ENCODE peak calls at places on chromosomes 2 and 18, in four cellular contexts. Q, S, K and B are unnamed samples.

GRCh38 chr2:145638675-145639074 is 1118.8 kb upstream of the ZEB2 start:
- DNase-seq in S (no peak), Q (no peak), K (no peak), B (no peak)

GRCh38 chr18:79949571-79950439 is 1.6 kb downstream of the SLC66A2 start:
- DNase-seq in K (no peak), Q (no peak), S (peak; percentile 15), B (no peak)

GRCh38 chr2:134177351-134177931 is 76.4 kb upstream of the MGAT5 start:
- DNase-seq in Q (no peak), K (no peak), S (no peak), B (peak; percentile 60)

GRCh38 chr2:174939046-174939445 is 66.1 kb downstream of the CHN1 start:
- DNase-seq in K (no peak), S (no peak), Q (no peak), B (peak; percentile 27)

GRCh38 chr18:1292167-1292566 is 387.5 kb downstream of the ADCYAP1 start:
- DNase-seq in S (no peak), K (no peak), Q (no peak), B (no peak)

GRCh38 chr2:1683297-1683696 is 61.0 kb downstream of the PXDN start:
- DNase-seq in S (no peak), Q (no peak), K (no peak), B (no peak)

GRCh38 chr2:240703417-240704341 is 12.0 kb downstream of the AQP12A start:
- DNase-seq in Q (no peak), S (no peak), K (peak; percentile 58), B (no peak)

GRCh38 chr18:27825735-27826477 is 351.0 kb downstream of the CDH2 start:
- DNase-seq in Q (no peak), S (no peak), K (no peak), B (no peak)

GRCh38 chr2:46188041-46188715 is 109.0 kb upstream of the EPAS1 start:
- DNase-seq in K (no peak), S (no peak), Q (no peak), B (no peak)

GRCh38 chr2:168758970-168759820 is 43.2 kb upstream of the NOSTRIN start:
- DNase-seq in K (no peak), S (no peak), Q (no peak), B (peak; percentile 38)

GRCh38 chr2:9533663-9534062 is 22.0 kb downstream of the ADAM17 start:
- DNase-seq in S (no peak), K (no peak), Q (no peak), B (no peak)

GRCh38 chr2:143681006-143681405 is 551.8 kb downstream of the ARHGAP15 start:
- DNase-seq in S (no peak), K (no peak), Q (no peak), B (no peak)

GRCh38 chr18:79299711-79300110 is 96.0 kb upstream of the NFATC1 start:
- DNase-seq in K (no peak), S (no peak), Q (no peak), B (no peak)

GRCh38 chr18:55856191-55856590 is 268.2 kb upstream of the TCF4 start:
- DNase-seq in Q (no peak), S (no peak), K (no peak), B (peak; percentile 63)

GRCh38 chr2:85999131-85999831 is 106.4 kb downstream of the POLR1A start:
- DNase-seq in S (no peak), Q (no peak), K (no peak), B (no peak)

GRCh38 chr2:102094917-102095316 is 47.6 kb upstream of the IL1R1 start:
- DNase-seq in S (no peak), Q (peak; percentile 10), K (no peak), B (peak; percentile 59)

GRCh38 chr2:106269591-106270291 is 75.6 kb upstream of the UXS1 start:
- DNase-seq in Q (no peak), K (peak; percentile 95), S (no peak), B (no peak)

GRCh38 chr2:239773377-239774141 is 251.6 kb downstream of the NDUFA10 start:
- DNase-seq in K (no peak), S (no peak), Q (no peak), B (no peak)

GRCh38 chr2:55408098-55408882 is 11.4 kb downstream of the CCDC88A start:
- DNase-seq in K (no peak), Q (no peak), S (no peak), B (no peak)

GRCh38 chr18:23453657-23454011 is 547 bp downstream of the RIOK3 start:
- DNase-seq in K (no peak), Q (no peak), S (no peak), B (peak; percentile 78)

GRCh38 chr2:160505236-160505635 is 11.6 kb upstream of the RBMS1 start:
- DNase-seq in S (no peak), K (no peak), Q (no peak), B (no peak)

GRCh38 chr2:30417253-30417652 is 29.8 kb upstream of the LCLAT1 start:
- DNase-seq in S (no peak), K (no peak), Q (no peak), B (no peak)

GRCh38 chr2:48874282-48874681 is 118.8 kb upstream of the LHCGR start:
- DNase-seq in S (no peak), Q (no peak), K (no peak), B (no peak)

GRCh38 chr2:57701391-57701791 is 345.2 kb upstream of the VRK2 start:
- DNase-seq in S (no peak), K (no peak), Q (no peak), B (no peak)

GRCh38 chr2:56232912-56233311 is 49.1 kb downstream of the CCDC85A start:
- DNase-seq in S (no peak), Q (no peak), K (no peak), B (no peak)

GRCh38 chr2:102141915-102142828 is at the start of gene IL1R1:
- DNase-seq in K (peak; percentile 93), S (no peak), Q (no peak), B (peak; percentile 67)

GRCh38 chr2:62706721-62707516 is 1.4 kb downstream of the EHBP1 start:
- DNase-seq in K (no peak), Q (no peak), S (no peak), B (no peak)

GRCh38 chr18:31512203-31512764 is 14.3 kb downstream of the DSG2 start:
- DNase-seq in Q (no peak), K (no peak), S (no peak), B (peak; percentile 79)

GRCh38 chr18:74631242-74632087 is 33.8 kb downstream of the ZNF407 start:
- DNase-seq in Q (no peak), S (no peak), K (no peak), B (no peak)

GRCh38 chr2:42901076-42901645 is 108.8 kb upstream of the HAAO start:
- DNase-seq in Q (no peak), S (no peak), K (no peak), B (no peak)

GRCh38 chr2:61911510-61911909 is 6.0 kb downstream of the COMMD1 start:
- DNase-seq in K (no peak), S (no peak), Q (no peak), B (no peak)

GRCh38 chr2:111166115-111166514 is 45.4 kb downstream of the BCL2L11 start:
- DNase-seq in S (no peak), Q (no peak), K (no peak), B (no peak)

GRCh38 chr18:42131044-42131939 is 176.3 kb downstream of the PIK3C3 start:
- DNase-seq in K (no peak), Q (no peak), S (no peak), B (no peak)

GRCh38 chr2:71695235-71696120 is 242.1 kb downstream of the DYSF start:
- DNase-seq in K (peak; percentile 21), Q (no peak), S (no peak), B (no peak)

GRCh38 chr2:216774180-216774579 is 78.8 kb upstream of the IGFBP5 start:
- DNase-seq in S (no peak), K (no peak), Q (no peak), B (no peak)

GRCh38 chr2:216776076-216776726 is 80.9 kb upstream of the IGFBP5 start:
- DNase-seq in Q (no peak), S (no peak), K (no peak), B (no peak)

GRCh38 chr2:216774620-216775019 is 79.3 kb upstream of the IGFBP5 start:
- DNase-seq in S (no peak), Q (no peak), K (no peak), B (no peak)

GRCh38 chr2:216773072-216773471 is 77.7 kb upstream of the IGFBP5 start:
- DNase-seq in Q (no peak), K (peak; percentile 60), S (no peak), B (no peak)

DNA sequence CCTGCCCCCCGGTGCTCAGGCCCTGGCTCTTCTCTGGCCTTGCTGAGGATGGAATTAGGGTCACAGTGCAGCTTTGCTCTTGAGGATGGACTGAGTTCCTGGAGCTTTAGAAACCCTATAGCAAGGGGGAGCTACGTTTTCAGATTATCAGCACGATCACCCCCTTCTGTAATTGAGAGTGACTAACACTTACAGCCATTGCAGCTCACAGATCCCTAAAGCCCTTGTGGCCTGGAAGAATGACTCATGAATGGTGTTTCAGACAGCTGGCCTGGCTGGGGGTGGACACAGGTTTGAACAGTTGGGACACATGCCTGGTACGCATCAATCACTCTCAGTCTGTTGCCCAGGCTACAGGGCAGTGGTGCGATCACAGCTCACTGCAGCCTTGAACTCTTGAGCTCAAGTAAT is 79.7 kb upstream of the IGFBP5 start:
- DNase-seq in Q (no peak), S (no peak), K (no peak), B (peak; percentile 80)
- TF ChIP-seq CTCF in Q (no peak), S (no peak), K (no peak), B (no peak)

DNA sequence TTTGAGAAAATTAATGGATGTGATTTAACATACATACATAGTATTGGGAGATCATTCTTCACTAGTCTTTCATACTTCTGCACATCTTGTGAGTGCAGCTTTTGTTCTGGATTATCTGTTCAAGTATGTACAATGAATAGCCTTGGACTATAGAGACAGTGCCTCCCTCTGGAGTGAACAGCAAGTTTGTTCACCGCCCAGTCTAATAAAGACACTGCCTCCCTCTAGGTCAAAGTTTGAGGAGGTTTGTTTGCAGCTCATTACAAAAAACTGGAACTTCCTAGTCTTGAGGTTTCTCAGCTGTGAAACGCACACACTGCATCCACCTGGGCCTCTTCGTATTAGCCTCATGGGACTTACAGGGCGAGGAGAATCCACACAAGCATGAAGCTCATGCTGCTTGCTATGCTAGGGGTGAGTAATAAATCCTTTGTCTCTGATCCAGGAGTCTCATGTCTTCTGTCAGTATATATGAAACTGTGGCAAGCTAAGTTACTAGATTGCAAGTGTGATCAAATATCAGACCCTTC is 26.0 kb upstream of the LAPTM4A start:
- DNase-seq in K (no peak), Q (no peak), S (no peak), B (no peak)
- TF ChIP-seq CTCF in K (no peak), Q (no peak), S (no peak), B (no peak)

DNA sequence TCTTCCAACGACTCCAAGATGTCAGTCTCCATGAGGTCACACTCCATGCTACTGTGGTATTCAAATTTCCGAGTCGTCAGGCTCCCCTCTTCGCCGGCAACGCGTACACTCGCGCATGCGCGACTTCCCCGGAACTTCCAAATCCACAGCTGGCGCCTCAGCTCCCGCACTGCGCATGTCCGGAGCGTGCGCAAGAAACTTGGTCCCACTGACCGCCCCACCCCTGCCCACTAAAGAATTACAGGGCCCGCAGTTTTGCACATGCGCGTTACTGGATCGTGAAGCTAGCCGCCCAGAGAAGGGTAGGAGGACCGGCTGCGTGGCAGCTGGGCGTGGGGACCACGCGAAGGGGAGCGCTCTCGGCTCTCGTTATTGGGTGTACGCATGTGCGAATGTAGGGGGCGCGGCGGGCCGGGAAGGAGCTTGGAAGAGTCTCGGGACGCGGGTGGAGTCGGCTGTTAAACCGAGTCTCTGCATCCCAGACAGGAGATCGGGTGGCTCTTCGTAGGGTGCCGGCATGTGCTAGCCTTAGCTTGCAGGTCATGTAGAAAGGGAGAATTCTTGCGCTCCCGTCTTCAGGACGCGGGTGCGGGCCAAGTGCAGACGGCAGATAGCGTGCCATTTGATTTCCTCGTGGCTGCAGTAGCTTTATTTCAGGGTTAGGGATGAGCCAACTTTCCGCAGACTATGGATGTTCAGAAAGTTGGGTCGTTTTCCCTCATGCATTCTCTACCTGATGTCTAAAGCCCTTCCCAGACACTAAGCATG is at the start of gene FAM98A:
- DNase-seq in Q (peak; percentile 94), K (peak; percentile 100), S (peak; percentile 92), B (peak; percentile 97)
- TF ChIP-seq CTCF in Q (no peak), K (no peak), S (peak; percentile 3), B (no peak)

GRCh38 chr18:49059028-49059670 is 108.4 kb upstream of the SMAD7 start:
- DNase-seq in K (no peak), S (no peak), Q (no peak), B (no peak)
- TF ChIP-seq CTCF in K (no peak), S (no peak), Q (no peak), B (no peak)